ENCODE peak calls at places on chromosomes 7 and 10, in four cellular contexts. One of them, this sample, is unnamed.

GRCh38 chr10:71486465-71487114 is 89.9 kb downstream of the CDH23 start:
- DNase-seq in OCI-M1: peak; percentile 65
- DNase-seq in HFF-Myc: no peak
- DNase-seq in adipocyte: peak; percentile 16
- DNase-seq in this sample: no peak

GRCh38 chr10:71694567-71694968 is 25.0 kb downstream of the C10orf105 start:
- DNase-seq in OCI-M1: peak; percentile 87
- DNase-seq in HFF-Myc: no peak
- DNase-seq in adipocyte: no peak
- DNase-seq in this sample: peak; percentile 24

GRCh38 chr10:106819490-106819889 is 345.0 kb downstream of the SORCS1 start:
- DNase-seq in OCI-M1: peak; percentile 83
- DNase-seq in HFF-Myc: no peak
- DNase-seq in adipocyte: no peak
- DNase-seq in this sample: no peak

GRCh38 chr10:131831561-131831960 is 69.2 kb upstream of the PPP2R2D start:
- DNase-seq in HFF-Myc: no peak
- DNase-seq in adipocyte: no peak
- DNase-seq in OCI-M1: no peak
- DNase-seq in this sample: no peak

GRCh38 chr7:90337106-90337505 is 9.4 kb upstream of the GTPBP10 start:
- DNase-seq in OCI-M1: no peak
- DNase-seq in HFF-Myc: no peak
- DNase-seq in adipocyte: no peak
- DNase-seq in this sample: no peak

GRCh38 chr7:96169439-96169838 is 152.5 kb downstream of the SLC25A13 start:
- DNase-seq in adipocyte: no peak
- DNase-seq in HFF-Myc: no peak
- DNase-seq in OCI-M1: no peak
- DNase-seq in this sample: no peak

GRCh38 chr10:22992075-22992474 is 64.2 kb downstream of the ARMC3 start:
- DNase-seq in adipocyte: no peak
- DNase-seq in HFF-Myc: no peak
- DNase-seq in OCI-M1: no peak
- DNase-seq in this sample: no peak

GRCh38 chr10:120511165-120511564 is 54.1 kb downstream of the PLPP4 start:
- DNase-seq in adipocyte: no peak
- DNase-seq in OCI-M1: no peak
- DNase-seq in HFF-Myc: no peak
- DNase-seq in this sample: no peak

GRCh38 chr7:30710669-30711068 is 28.4 kb upstream of the CRHR2 start:
- DNase-seq in adipocyte: no peak
- DNase-seq in HFF-Myc: no peak
- DNase-seq in OCI-M1: no peak
- DNase-seq in this sample: no peak

GRCh38 chr7:101927389-101928306 is 110.2 kb downstream of the CUX1 start:
- DNase-seq in OCI-M1: no peak
- DNase-seq in HFF-Myc: no peak
- DNase-seq in adipocyte: no peak
- DNase-seq in this sample: no peak

GRCh38 chr7:80681272-80681885 is 42.9 kb downstream of the CD36 start:
- DNase-seq in HFF-Myc: peak; percentile 14
- DNase-seq in adipocyte: peak; percentile 65
- DNase-seq in OCI-M1: peak; percentile 92
- DNase-seq in this sample: no peak

GRCh38 chr10:16987129-16987670 is 142.4 kb downstream of the CUBN start:
- DNase-seq in HFF-Myc: no peak
- DNase-seq in OCI-M1: no peak
- DNase-seq in adipocyte: peak; percentile 88
- DNase-seq in this sample: no peak

GRCh38 chr7:141115949-141116348 is 42.1 kb downstream of the TMEM178B start:
- DNase-seq in HFF-Myc: no peak
- DNase-seq in OCI-M1: no peak
- DNase-seq in adipocyte: no peak
- DNase-seq in this sample: no peak

GRCh38 chr10:63720072-63720537 is 198.9 kb downstream of the REEP3 start:
- DNase-seq in HFF-Myc: no peak
- DNase-seq in adipocyte: peak; percentile 81
- DNase-seq in OCI-M1: peak; percentile 86
- DNase-seq in this sample: no peak

GRCh38 chr7:111401516-111401915 is 160.8 kb downstream of the IMMP2L start:
- DNase-seq in OCI-M1: no peak
- DNase-seq in adipocyte: no peak
- DNase-seq in HFF-Myc: no peak
- DNase-seq in this sample: no peak

GRCh38 chr7:121547341-121548092 is 151.4 kb upstream of the FAM3C start:
- DNase-seq in OCI-M1: peak; percentile 66
- DNase-seq in adipocyte: peak; percentile 90
- DNase-seq in HFF-Myc: peak; percentile 35
- DNase-seq in this sample: no peak

GRCh38 chr10:76331742-76332141 is 900.3 kb downstream of the LRMDA start:
- DNase-seq in adipocyte: no peak
- DNase-seq in OCI-M1: no peak
- DNase-seq in HFF-Myc: no peak
- DNase-seq in this sample: no peak

GRCh38 chr10:116271593-116272496 is 1.2 kb downstream of the GFRA1 start:
- DNase-seq in OCI-M1: no peak
- DNase-seq in HFF-Myc: no peak
- DNase-seq in adipocyte: peak; percentile 66
- DNase-seq in this sample: no peak

GRCh38 chr10:71963756-71964668 is at the start of gene CHST3:
- DNase-seq in OCI-M1: no peak
- DNase-seq in adipocyte: peak; percentile 85
- DNase-seq in HFF-Myc: no peak
- DNase-seq in this sample: no peak

GRCh38 chr10:43353495-43354324 is 17.7 kb upstream of the FXYD4 start:
- DNase-seq in OCI-M1: no peak
- DNase-seq in HFF-Myc: no peak
- DNase-seq in adipocyte: peak; percentile 14
- DNase-seq in this sample: no peak

GRCh38 chr10:116742367-116743265 is at the start of gene HSPA12A:
- DNase-seq in HFF-Myc: peak; percentile 39
- DNase-seq in OCI-M1: peak; percentile 82
- DNase-seq in adipocyte: peak; percentile 90
- DNase-seq in this sample: no peak

GRCh38 chr10:32961892-32962369 is 3.9 kb upstream of the ITGB1 start:
- DNase-seq in HFF-Myc: no peak
- DNase-seq in adipocyte: peak; percentile 93
- DNase-seq in OCI-M1: peak; percentile 74
- DNase-seq in this sample: no peak

GRCh38 chr7:51187941-51188340 is 128.7 kb downstream of the COBL start:
- DNase-seq in OCI-M1: peak; percentile 3
- DNase-seq in adipocyte: no peak
- DNase-seq in HFF-Myc: no peak
- DNase-seq in this sample: no peak

GRCh38 chr7:13910805-13911551 is 78.5 kb downstream of the ETV1 start:
- DNase-seq in adipocyte: no peak
- DNase-seq in OCI-M1: no peak
- DNase-seq in HFF-Myc: no peak
- DNase-seq in this sample: no peak

GRCh38 chr10:18273039-18273438 is 132.8 kb downstream of the CACNB2 start:
- DNase-seq in adipocyte: no peak
- DNase-seq in OCI-M1: no peak
- DNase-seq in HFF-Myc: no peak
- DNase-seq in this sample: no peak

GRCh38 chr10:79031723-79032122 is 37.0 kb upstream of the ZMIZ1 start:
- DNase-seq in OCI-M1: no peak
- DNase-seq in adipocyte: no peak
- DNase-seq in HFF-Myc: no peak
- DNase-seq in this sample: no peak

GRCh38 chr7:51316666-51317581 is at the start of gene COBL:
- DNase-seq in HFF-Myc: no peak
- DNase-seq in OCI-M1: no peak
- DNase-seq in adipocyte: no peak
- DNase-seq in this sample: no peak

GRCh38 chr7:23260371-23260770 is 13.8 kb downstream of the GPNMB start:
- DNase-seq in adipocyte: no peak
- DNase-seq in OCI-M1: no peak
- DNase-seq in HFF-Myc: no peak
- DNase-seq in this sample: no peak

This sample was measured in esophagus squamous epithelium.